ENCODE peak calls at places on chromosomes 4 and X, in four cellular contexts. One of them, this sample, is unnamed.

GRCh38 chrX:11386001-11386523 is 92.8 kb downstream of the AMELX start:
- DNase-seq in H9: no peak
- DNase-seq in mesenchymal stem cell: peak
- DNase-seq in neuronal stem cell: no peak
- DNase-seq in this sample: peak

GRCh38 chr4:142331132-142331531 is 515.0 kb downstream of the INPP4B start:
- DNase-seq in mesenchymal stem cell: peak
- DNase-seq in H9: no peak
- DNase-seq in neuronal stem cell: no peak
- DNase-seq in this sample: no peak

GRCh38 chrX:129781134-129782014 is 1.6 kb downstream of the SASH3 start:
- DNase-seq in mesenchymal stem cell: no peak
- DNase-seq in H9: no peak
- DNase-seq in neuronal stem cell: no peak
- DNase-seq in this sample: no peak

GRCh38 chrX:79409657-79410056 is 42.5 kb upstream of the ITM2A start:
- DNase-seq in neuronal stem cell: no peak
- DNase-seq in H9: no peak
- DNase-seq in mesenchymal stem cell: no peak
- DNase-seq in this sample: no peak

GRCh38 chr4:15754323-15754722 is 23.8 kb upstream of the CD38 start:
- DNase-seq in H9: no peak
- DNase-seq in neuronal stem cell: no peak
- DNase-seq in mesenchymal stem cell: peak
- DNase-seq in this sample: peak

GRCh38 chr4:113449407-113449974 is 312.0 kb downstream of the CAMK2D start:
- DNase-seq in H9: no peak
- DNase-seq in neuronal stem cell: no peak
- DNase-seq in mesenchymal stem cell: peak
- DNase-seq in this sample: no peak

GRCh38 chr4:147535161-147535560 is 54.3 kb downstream of the EDNRA start:
- DNase-seq in H9: no peak
- DNase-seq in neuronal stem cell: no peak
- DNase-seq in mesenchymal stem cell: no peak
- DNase-seq in this sample: no peak

GRCh38 chr4:5371415-5372190 is 320.3 kb downstream of the STK32B start:
- DNase-seq in H9: no peak
- DNase-seq in neuronal stem cell: no peak
- DNase-seq in mesenchymal stem cell: peak
- DNase-seq in this sample: peak

GRCh38 chr4:172521171-172521570 is 647.4 kb upstream of the GALNT7 start:
- DNase-seq in H9: no peak
- DNase-seq in mesenchymal stem cell: no peak
- DNase-seq in neuronal stem cell: no peak
- DNase-seq in this sample: no peak

GRCh38 chr4:94451051-94451404 is 714 bp upstream of the PDLIM5 start:
- DNase-seq in H9: no peak
- DNase-seq in mesenchymal stem cell: no peak
- DNase-seq in neuronal stem cell: no peak
- DNase-seq in this sample: no peak

GRCh38 chr4:182643801-182644311 is 273.3 kb downstream of the DCTD start:
- DNase-seq in neuronal stem cell: no peak
- DNase-seq in H9: no peak
- DNase-seq in mesenchymal stem cell: peak
- DNase-seq in this sample: peak

GRCh38 chrX:146967296-146967695 is 152.8 kb upstream of the CXorf51A start:
- DNase-seq in H9: no peak
- DNase-seq in neuronal stem cell: no peak
- DNase-seq in mesenchymal stem cell: no peak
- DNase-seq in this sample: no peak

GRCh38 chr4:587671-588350 is 11.7 kb upstream of the TMEM271 start:
- DNase-seq in mesenchymal stem cell: no peak
- DNase-seq in H9: no peak
- DNase-seq in neuronal stem cell: no peak
- DNase-seq in this sample: no peak

GRCh38 chr4:155777971-155778710 is 19.3 kb downstream of the GUCY1B1 start:
- DNase-seq in neuronal stem cell: no peak
- DNase-seq in H9: no peak
- DNase-seq in mesenchymal stem cell: peak
- DNase-seq in this sample: peak

GRCh38 chrX:56550667-56551066 is 12.8 kb upstream of the UBQLN2 start:
- DNase-seq in neuronal stem cell: no peak
- DNase-seq in H9: no peak
- DNase-seq in mesenchymal stem cell: no peak
- DNase-seq in this sample: no peak

GRCh38 chr4:173478884-173479283 is 51.1 kb downstream of the HAND2 start:
- DNase-seq in mesenchymal stem cell: no peak
- DNase-seq in H9: no peak
- DNase-seq in neuronal stem cell: no peak
- DNase-seq in this sample: no peak

GRCh38 chrX:154458954-154459829 is 1.1 kb downstream of the PLXNA3 start:
- DNase-seq in H9: no peak
- DNase-seq in neuronal stem cell: no peak
- DNase-seq in mesenchymal stem cell: no peak
- DNase-seq in this sample: no peak

GRCh38 chr4:86600007-86600653 is 6.0 kb downstream of the PTPN13 start:
- DNase-seq in neuronal stem cell: no peak
- DNase-seq in mesenchymal stem cell: no peak
- DNase-seq in H9: no peak
- DNase-seq in this sample: no peak

GRCh38 chr4:155322782-155323181 is 54.0 kb downstream of the MAP9 start:
- DNase-seq in mesenchymal stem cell: no peak
- DNase-seq in H9: no peak
- DNase-seq in neuronal stem cell: no peak
- DNase-seq in this sample: no peak

GRCh38 chrX:70424801-70425200 is 1.7 kb downstream of the GDPD2 start:
- DNase-seq in H9: no peak
- DNase-seq in mesenchymal stem cell: no peak
- DNase-seq in neuronal stem cell: no peak
- DNase-seq in this sample: no peak
- H4K91ac ChIP-seq in H9: no peak
- H4K91ac ChIP-seq in mesenchymal stem cell: no peak
- H4K91ac ChIP-seq in neuronal stem cell: no peak
- H4K91ac ChIP-seq in this sample: no peak

GRCh38 chr4:98612318-98613250 is 45.8 kb downstream of the TSPAN5 start:
- DNase-seq in mesenchymal stem cell: no peak
- DNase-seq in H9: peak
- DNase-seq in neuronal stem cell: no peak
- DNase-seq in this sample: no peak
- H2BK15ac ChIP-seq in mesenchymal stem cell: no peak
- H2BK15ac ChIP-seq in H9: no peak
- H2BK15ac ChIP-seq in neuronal stem cell: no peak
- H2BK15ac ChIP-seq in this sample: no peak

DNA sequence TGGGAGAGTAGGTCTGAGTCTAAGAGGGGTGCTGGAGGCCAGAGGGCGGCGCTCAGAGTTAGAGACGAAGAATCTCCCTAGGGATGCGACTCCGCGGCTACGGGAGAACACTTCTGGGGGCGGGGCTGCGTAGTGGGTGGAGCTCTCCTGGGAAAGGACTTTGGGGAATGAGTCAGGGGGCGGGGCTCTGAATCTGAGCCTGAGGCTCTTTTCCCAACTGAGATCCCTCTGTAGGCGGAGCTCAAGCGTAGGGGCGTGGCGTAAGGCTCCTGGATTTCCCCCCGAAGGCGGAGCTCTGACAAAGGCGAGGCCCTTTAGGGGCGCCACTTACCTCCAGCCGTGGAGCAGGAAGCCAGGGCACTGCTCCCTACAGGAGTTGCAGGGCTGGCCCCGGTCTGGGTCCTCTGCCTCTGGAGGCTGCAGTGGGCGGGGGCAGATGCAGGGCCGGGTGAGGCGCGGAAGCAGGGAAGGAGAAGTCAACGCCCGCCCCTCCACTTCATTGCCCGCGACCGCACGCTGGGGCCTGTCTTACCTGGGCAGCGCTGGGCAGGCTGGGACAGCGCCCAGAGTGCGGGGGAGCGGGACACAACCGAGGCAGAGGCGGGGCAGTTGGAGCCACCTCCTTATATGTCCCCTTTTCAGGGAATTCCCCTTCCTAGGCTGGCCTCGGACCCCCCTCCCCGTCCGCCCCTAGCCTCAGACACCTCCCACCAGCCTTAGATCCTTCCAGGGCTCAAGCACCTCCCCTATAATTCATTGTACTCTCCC is 1.7 kb downstream of the PRICKLE3 start:
- DNase-seq in mesenchymal stem cell: peak
- DNase-seq in H9: peak
- DNase-seq in neuronal stem cell: peak
- DNase-seq in this sample: peak
- H2BK5ac ChIP-seq in mesenchymal stem cell: no peak
- H2BK5ac ChIP-seq in H9: no peak
- H2BK5ac ChIP-seq in neuronal stem cell: no peak
- H2BK5ac ChIP-seq in this sample: peak

GRCh38 chr4:77154761-77155499 is 2.1 kb upstream of the CCNG2 start:
- DNase-seq in neuronal stem cell: no peak
- DNase-seq in mesenchymal stem cell: no peak
- DNase-seq in H9: no peak
- DNase-seq in this sample: no peak
- H4K91ac ChIP-seq in neuronal stem cell: no peak
- H4K91ac ChIP-seq in mesenchymal stem cell: no peak
- H4K91ac ChIP-seq in H9: no peak
- H4K91ac ChIP-seq in this sample: no peak

DNA sequence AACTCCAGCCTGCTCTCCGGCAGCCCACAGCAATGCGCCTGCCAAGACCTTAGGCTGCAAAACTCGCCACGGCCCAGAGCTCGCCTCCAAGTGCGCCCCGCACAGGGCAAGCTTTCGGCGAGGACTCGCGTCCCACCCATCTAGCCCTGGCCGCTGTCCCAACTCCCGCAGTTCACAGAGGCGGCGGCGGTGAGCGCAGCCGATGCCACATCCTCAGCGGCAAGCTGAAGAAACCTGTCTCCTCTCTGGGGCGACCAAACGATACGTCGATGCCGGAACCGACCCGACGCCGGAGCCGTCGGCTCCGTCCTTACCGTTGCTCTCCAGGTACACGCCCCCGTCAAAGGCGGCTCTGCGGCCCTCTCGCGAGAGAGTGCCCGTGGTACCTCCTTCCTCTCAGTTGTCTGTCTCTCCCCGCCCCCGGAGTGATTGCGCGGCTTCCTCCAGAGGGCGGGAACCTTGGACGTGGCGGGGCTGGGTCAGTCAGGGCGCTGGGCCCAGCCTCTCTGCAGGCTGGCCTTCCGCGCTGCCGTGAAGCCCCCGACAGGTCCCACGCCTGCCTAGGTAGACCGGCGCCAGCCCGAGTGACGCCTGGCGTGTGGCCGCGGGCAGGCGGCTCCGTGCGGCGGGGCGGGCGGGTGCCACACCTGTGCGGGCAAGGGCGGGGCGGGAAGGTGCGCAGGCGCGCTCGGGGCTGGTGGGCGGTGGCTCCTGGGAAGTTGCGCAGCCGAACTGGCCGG is 380 bp upstream of the RAB33B start:
- DNase-seq in neuronal stem cell: peak
- DNase-seq in H9: peak
- DNase-seq in mesenchymal stem cell: peak
- DNase-seq in this sample: peak
- H2BK15ac ChIP-seq in neuronal stem cell: peak
- H2BK15ac ChIP-seq in H9: no peak
- H2BK15ac ChIP-seq in mesenchymal stem cell: peak
- H2BK15ac ChIP-seq in this sample: no peak

GRCh38 chr4:1623821-1624518 is 60.1 kb downstream of the FAM53A start:
- DNase-seq in neuronal stem cell: no peak
- DNase-seq in mesenchymal stem cell: no peak
- DNase-seq in H9: no peak
- DNase-seq in this sample: no peak
- H2BK5ac ChIP-seq in neuronal stem cell: no peak
- H2BK5ac ChIP-seq in mesenchymal stem cell: no peak
- H2BK5ac ChIP-seq in H9: no peak
- H2BK5ac ChIP-seq in this sample: no peak